ENCODE peak calls at places on chromosome 11, in ten cellular contexts. N, G, W, B, U, R, H, Z, T and K are unnamed samples.

GRCh38 chr11:1121343-1122331 is 36.1 kb upstream of the MUC5AC start:
- DNase-seq in N (no peak), G (no peak), W (no peak), B (peak), U (no peak), R (no peak), H (no peak), Z (no peak), T (no peak), K (no peak)

GRCh38 chr11:2277933-2278523 is 7.6 kb upstream of the ASCL2 start:
- DNase-seq in N (no peak), G (no peak), W (no peak), B (no peak), U (no peak), R (no peak), H (no peak), Z (no peak), T (peak), K (no peak)

GRCh38 chr11:18634140-18635032 is at the start of gene SPTY2D1:
- DNase-seq in N (peak), G (peak), W (peak), B (peak), U (peak), R (peak), H (peak), Z (peak), T (peak), K (peak)

GRCh38 chr11:71936825-71937224 is 8.0 kb downstream of the RNF121 start:
- DNase-seq in N (no peak), G (no peak), W (no peak), B (peak), U (no peak), R (no peak), H (no peak), Z (no peak), T (no peak), K (no peak)

GRCh38 chr11:11426226-11426915 is 73.3 kb upstream of the CSNK2A3 start:
- DNase-seq in N (no peak), G (no peak), W (no peak), B (peak), U (peak), R (no peak), H (no peak), Z (no peak), T (no peak), K (no peak)

GRCh38 chr11:83249972-83250593 is 36.1 kb downstream of the CCDC90B start:
- DNase-seq in N (no peak), G (no peak), W (peak), B (peak), U (peak), R (peak), H (peak), Z (no peak), T (no peak), K (peak)

GRCh38 chr11:115665958-115666357 is 161.7 kb upstream of the CADM1 start:
- DNase-seq in N (no peak), G (no peak), W (no peak), B (peak), U (peak), R (no peak), H (no peak), Z (no peak), T (no peak), K (no peak)

GRCh38 chr11:62546244-62546936 is at the start of gene AHNAK:
- DNase-seq in N (peak), G (peak), W (peak), B (peak), U (peak), R (peak), H (peak), Z (no peak), T (peak), K (peak)

GRCh38 chr11:62223095-62223494 is 14.6 kb downstream of the SCGB2A1 start:
- DNase-seq in N (no peak), G (no peak), W (no peak), B (no peak), U (no peak), R (peak), H (no peak), Z (no peak), T (no peak), K (no peak)

GRCh38 chr11:2213384-2213842 is 41.8 kb upstream of the TH start:
- DNase-seq in N (peak), G (peak), W (no peak), B (no peak), U (no peak), R (peak), H (no peak), Z (no peak), T (no peak), K (no peak)

GRCh38 chr11:62151737-62152102 is 27.9 kb downstream of the INCENP start:
- DNase-seq in N (no peak), G (no peak), W (no peak), B (no peak), U (no peak), R (no peak), H (no peak), Z (no peak), T (no peak), K (no peak)